ENCODE peak calls at places on chromosome 14, in six cellular contexts. X is activated CD4-positive, alpha-beta T cell treated with anti-CD3 and anti-CD28 coated beads for 4 hours; U is stimulated activated CD4-positive, alpha-beta T cell treated with anti-CD3 and anti-CD28 coated beads, Interleukin-15, amount 100 ng/mL, for 24 hours; C is fibroblast of the aortic adventitia; Q is frontal cortex; L is cardiac fibroblast. K is an unnamed sample.

GRCh38 chr14:103016071-103016470 is 41.3 kb downstream of the CDC42BPB start:
- DNase-seq in X (no peak), U (no peak), C (no peak), Q (no peak), L (no peak), K (no peak)

GRCh38 chr14:75978249-75978731 is 3.5 kb downstream of the TGFB3 start:
- DNase-seq in X (peak; percentile 6), U (peak; percentile 11), C (no peak), Q (no peak), L (no peak), K (no peak)

GRCh38 chr14:73227812-73228781 is 9.2 kb upstream of the PAPLN start:
- DNase-seq in X (no peak), U (no peak), C (peak; percentile 89), Q (no peak), L (peak; percentile 96), K (peak; percentile 40)

GRCh38 chr14:73402579-73402978 is 55.8 kb downstream of the NUMB start:
- DNase-seq in X (no peak), U (no peak), C (no peak), Q (no peak), L (no peak), K (no peak)

GRCh38 chr14:86462193-86462592 is 932.2 kb downstream of the FLRT2 start:
- DNase-seq in X (no peak), U (peak; percentile 1), C (peak; percentile 11), Q (no peak), L (peak; percentile 19), K (no peak)

GRCh38 chr14:103679351-103679750 is 35.9 kb downstream of the XRCC3 start:
- DNase-seq in X (peak; percentile 24), U (peak; percentile 57), C (no peak), Q (no peak), L (peak; percentile 42), K (peak; percentile 75)

GRCh38 chr14:105285174-105285573 is 15.6 kb downstream of the BRF1 start:
- DNase-seq in X (no peak), U (no peak), C (no peak), Q (no peak), L (no peak), K (no peak)

GRCh38 chr14:36105401-36105800 is 71.1 kb downstream of the PTCSC3 start:
- DNase-seq in X (no peak), U (no peak), C (no peak), Q (no peak), L (no peak), K (no peak)

GRCh38 chr14:89336338-89336737 is 80.7 kb downstream of the FOXN3 start:
- DNase-seq in X (no peak), U (no peak), C (no peak), Q (no peak), L (no peak), K (no peak)

GRCh38 chr14:31414190-31414833 is 6.0 kb downstream of the HEATR5A start:
- DNase-seq in X (no peak), U (no peak), C (peak; percentile 28), Q (no peak), L (peak; percentile 41), K (no peak)

GRCh38 chr14:54364555-54365415 is 32.0 kb upstream of the CDKN3 start:
- DNase-seq in X (no peak), U (no peak), C (peak; percentile 85), Q (no peak), L (peak; percentile 73), K (no peak)

GRCh38 chr14:76844223-76844622 is 18.0 kb downstream of the LRRC74A start:
- DNase-seq in X (peak; percentile 58), U (peak; percentile 72), C (peak; percentile 33), Q (no peak), L (peak; percentile 85), K (peak; percentile 75)

GRCh38 chr14:92726135-92726932 is 22.1 kb downstream of the LGMN start:
- DNase-seq in X (no peak), U (peak; percentile 40), C (peak; percentile 72), Q (no peak), L (peak; percentile 94), K (peak; percentile 89)

GRCh38 chr14:85565862-85566296 is 35.9 kb downstream of the FLRT2 start:
- DNase-seq in X (no peak), U (no peak), C (peak; percentile 72), Q (no peak), L (peak; percentile 85), K (no peak)

GRCh38 chr14:59583755-59584154 is 7.1 kb upstream of the CCDC175 start:
- DNase-seq in X (no peak), U (no peak), C (peak; percentile 67), Q (no peak), L (peak; percentile 57), K (no peak)

GRCh38 chr14:69047255-69047654 is 68.2 kb upstream of the ACTN1 start:
- DNase-seq in X (no peak), U (no peak), C (no peak), Q (no peak), L (no peak), K (no peak)

GRCh38 chr14:86858591-86858990 is 1134.4 kb downstream of the GALC start:
- DNase-seq in X (no peak), U (no peak), C (no peak), Q (no peak), L (no peak), K (no peak)

GRCh38 chr14:88439088-88439487 is 53.6 kb downstream of the SPATA7 start:
- DNase-seq in X (no peak), U (no peak), C (no peak), Q (no peak), L (no peak), K (no peak)

GRCh38 chr14:36604757-36605505 is 22.5 kb upstream of the NKX2-8 start:
- DNase-seq in X (peak; percentile 4), U (peak; percentile 45), C (peak; percentile 79), Q (peak; percentile 15), L (peak; percentile 81), K (no peak)

GRCh38 chr14:54058501-54058900 is 101.9 kb upstream of the BMP4 start:
- DNase-seq in X (no peak), U (no peak), C (no peak), Q (no peak), L (no peak), K (no peak)

GRCh38 chr14:69315302-69315701 is 55.3 kb downstream of the GALNT16 start:
- DNase-seq in X (no peak), U (no peak), C (no peak), Q (no peak), L (peak; percentile 5), K (no peak)

GRCh38 chr14:99561827-99562226 is 42.2 kb downstream of the CCDC85C start:
- DNase-seq in X (no peak), U (no peak), C (no peak), Q (no peak), L (no peak), K (no peak)

GRCh38 chr14:32313977-32314376 is 15.1 kb upstream of the AKAP6 start:
- DNase-seq in X (no peak), U (no peak), C (no peak), Q (no peak), L (no peak), K (no peak)

GRCh38 chr14:69280746-69281291 is 20.9 kb downstream of the GALNT16 start:
- DNase-seq in X (no peak), U (no peak), C (no peak), Q (no peak), L (no peak), K (no peak)

GRCh38 chr14:89936654-89937185 is 17.8 kb downstream of the EFCAB11 start:
- DNase-seq in X (no peak), U (no peak), C (no peak), Q (no peak), L (peak; percentile 30), K (no peak)

GRCh38 chr14:68365228-68365627 is 427.6 kb downstream of the ZFP36L1 start:
- DNase-seq in X (no peak), U (no peak), C (peak; percentile 85), Q (no peak), L (peak; percentile 73), K (no peak)

GRCh38 chr14:75832621-75833297 is 149.0 kb downstream of the TGFB3 start:
- DNase-seq in X (no peak), U (no peak), C (peak; percentile 61), Q (no peak), L (peak; percentile 71), K (no peak)

GRCh38 chr14:53338192-53338591 is 185.1 kb upstream of the DDHD1 start:
- DNase-seq in X (no peak), U (no peak), C (peak; percentile 43), Q (no peak), L (peak; percentile 70), K (no peak)

GRCh38 chr14:75794615-75795038 is 133.6 kb downstream of the TTLL5 start:
- DNase-seq in X (no peak), U (no peak), C (peak; percentile 90), Q (peak; percentile 6), L (peak; percentile 78), K (no peak)

GRCh38 chr14:66920196-66920595 is 269.0 kb upstream of the GARIN2 start:
- DNase-seq in X (no peak), U (no peak), C (peak; percentile 4), Q (no peak), L (peak; percentile 41), K (no peak)

GRCh38 chr14:38544766-38545165 is 288.9 kb upstream of the CLEC14A start:
- DNase-seq in X (no peak), U (no peak), C (no peak), Q (no peak), L (no peak), K (no peak)

GRCh38 chr14:101119830-101120571 is 216.5 kb upstream of the RTL1 start:
- DNase-seq in X (no peak), U (no peak), C (peak; percentile 4), Q (no peak), L (no peak), K (no peak)

GRCh38 chr14:23121401-23121800 is 2.3 kb upstream of the CEBPE start:
- DNase-seq in X (no peak), U (peak; percentile 12), C (peak; percentile 84), Q (no peak), L (peak; percentile 44), K (no peak)

GRCh38 chr14:53793790-53794560 is 162.7 kb downstream of the BMP4 start:
- DNase-seq in X (no peak), U (no peak), C (peak; percentile 57), Q (no peak), L (peak; percentile 72), K (no peak)

GRCh38 chr14:75446447-75446846 is 18.6 kb downstream of the JDP2 start:
- DNase-seq in X (no peak), U (no peak), C (no peak), Q (no peak), L (peak; percentile 16), K (no peak)